ENCODE peak calls at places on chromosomes 2 and 18, in nine cellular contexts. One of them, this sample, is unnamed.

GRCh38 chr2:106140091-106140490 is 54.0 kb downstream of the UXS1 start:
- DNase-seq in NAMALWA: no peak
- DNase-seq in anterior cingulate cortex: no peak
- DNase-seq in T-helper 1 cell: no peak
- DNase-seq in ovary: no peak
- DNase-seq in cortex of kidney: no peak
- DNase-seq in SJCRH30: no peak
- DNase-seq in stimulated activated CD4-positive, alpha-beta T cell treated with anti-CD3 and anti-CD28 coated beads, Interleukin-12 subunit alpha, Interleukin-12 subunit beta, amount 100 ng/mL, for 4 hours: no peak
- DNase-seq in body of pancreas: no peak
- DNase-seq in this sample: no peak

GRCh38 chr2:235414422-235414821 is 79.4 kb upstream of the AGAP1 start:
- DNase-seq in anterior cingulate cortex: no peak
- DNase-seq in body of pancreas: peak
- DNase-seq in T-helper 1 cell: no peak
- DNase-seq in SJCRH30: no peak
- DNase-seq in NAMALWA: no peak
- DNase-seq in stimulated activated CD4-positive, alpha-beta T cell treated with anti-CD3 and anti-CD28 coated beads, Interleukin-12 subunit alpha, Interleukin-12 subunit beta, amount 100 ng/mL, for 4 hours: no peak
- DNase-seq in ovary: no peak
- DNase-seq in cortex of kidney: no peak
- DNase-seq in this sample: no peak

GRCh38 chr2:238420878-238421694 is 5.6 kb upstream of the ASB1 start:
- DNase-seq in cortex of kidney: no peak
- DNase-seq in T-helper 1 cell: no peak
- DNase-seq in anterior cingulate cortex: no peak
- DNase-seq in body of pancreas: no peak
- DNase-seq in SJCRH30: no peak
- DNase-seq in ovary: no peak
- DNase-seq in stimulated activated CD4-positive, alpha-beta T cell treated with anti-CD3 and anti-CD28 coated beads, Interleukin-12 subunit alpha, Interleukin-12 subunit beta, amount 100 ng/mL, for 4 hours: no peak
- DNase-seq in NAMALWA: no peak
- DNase-seq in this sample: no peak

GRCh38 chr18:55266981-55267380 is 307.7 kb upstream of the CCDC68 start:
- DNase-seq in NAMALWA: no peak
- DNase-seq in ovary: no peak
- DNase-seq in T-helper 1 cell: no peak
- DNase-seq in SJCRH30: no peak
- DNase-seq in cortex of kidney: no peak
- DNase-seq in body of pancreas: no peak
- DNase-seq in anterior cingulate cortex: no peak
- DNase-seq in stimulated activated CD4-positive, alpha-beta T cell treated with anti-CD3 and anti-CD28 coated beads, Interleukin-12 subunit alpha, Interleukin-12 subunit beta, amount 100 ng/mL, for 4 hours: no peak
- DNase-seq in this sample: no peak

GRCh38 chr2:238042849-238043584 is 17.8 kb upstream of the SCLY start:
- DNase-seq in cortex of kidney: no peak
- DNase-seq in body of pancreas: peak
- DNase-seq in stimulated activated CD4-positive, alpha-beta T cell treated with anti-CD3 and anti-CD28 coated beads, Interleukin-12 subunit alpha, Interleukin-12 subunit beta, amount 100 ng/mL, for 4 hours: no peak
- DNase-seq in ovary: no peak
- DNase-seq in T-helper 1 cell: no peak
- DNase-seq in anterior cingulate cortex: no peak
- DNase-seq in NAMALWA: no peak
- DNase-seq in SJCRH30: no peak
- DNase-seq in this sample: no peak

GRCh38 chr2:108351889-108352288 is 25.9 kb upstream of the SULT1C4 start:
- DNase-seq in stimulated activated CD4-positive, alpha-beta T cell treated with anti-CD3 and anti-CD28 coated beads, Interleukin-12 subunit alpha, Interleukin-12 subunit beta, amount 100 ng/mL, for 4 hours: no peak
- DNase-seq in anterior cingulate cortex: no peak
- DNase-seq in cortex of kidney: no peak
- DNase-seq in body of pancreas: no peak
- DNase-seq in SJCRH30: no peak
- DNase-seq in NAMALWA: no peak
- DNase-seq in ovary: no peak
- DNase-seq in T-helper 1 cell: no peak
- DNase-seq in this sample: no peak

GRCh38 chr2:230176996-230177395 is 42.8 kb downstream of the SP110 start:
- DNase-seq in SJCRH30: no peak
- DNase-seq in ovary: no peak
- DNase-seq in NAMALWA: no peak
- DNase-seq in anterior cingulate cortex: no peak
- DNase-seq in cortex of kidney: no peak
- DNase-seq in body of pancreas: no peak
- DNase-seq in T-helper 1 cell: no peak
- DNase-seq in stimulated activated CD4-positive, alpha-beta T cell treated with anti-CD3 and anti-CD28 coated beads, Interleukin-12 subunit alpha, Interleukin-12 subunit beta, amount 100 ng/mL, for 4 hours: no peak
- DNase-seq in this sample: no peak

GRCh38 chr18:77858331-77858730 is 608.7 kb downstream of the GALR1 start:
- DNase-seq in stimulated activated CD4-positive, alpha-beta T cell treated with anti-CD3 and anti-CD28 coated beads, Interleukin-12 subunit alpha, Interleukin-12 subunit beta, amount 100 ng/mL, for 4 hours: no peak
- DNase-seq in ovary: no peak
- DNase-seq in body of pancreas: no peak
- DNase-seq in cortex of kidney: no peak
- DNase-seq in T-helper 1 cell: no peak
- DNase-seq in anterior cingulate cortex: no peak
- DNase-seq in SJCRH30: peak
- DNase-seq in NAMALWA: no peak
- DNase-seq in this sample: no peak

GRCh38 chr2:110771549-110772382 is 39.4 kb downstream of the ACOXL start:
- DNase-seq in SJCRH30: no peak
- DNase-seq in cortex of kidney: no peak
- DNase-seq in body of pancreas: no peak
- DNase-seq in T-helper 1 cell: no peak
- DNase-seq in anterior cingulate cortex: no peak
- DNase-seq in ovary: no peak
- DNase-seq in stimulated activated CD4-positive, alpha-beta T cell treated with anti-CD3 and anti-CD28 coated beads, Interleukin-12 subunit alpha, Interleukin-12 subunit beta, amount 100 ng/mL, for 4 hours: no peak
- DNase-seq in NAMALWA: no peak
- DNase-seq in this sample: no peak

GRCh38 chr18:73147591-73147990 is 279.8 kb upstream of the NETO1 start:
- DNase-seq in SJCRH30: no peak
- DNase-seq in anterior cingulate cortex: no peak
- DNase-seq in ovary: no peak
- DNase-seq in T-helper 1 cell: no peak
- DNase-seq in cortex of kidney: no peak
- DNase-seq in body of pancreas: no peak
- DNase-seq in NAMALWA: no peak
- DNase-seq in stimulated activated CD4-positive, alpha-beta T cell treated with anti-CD3 and anti-CD28 coated beads, Interleukin-12 subunit alpha, Interleukin-12 subunit beta, amount 100 ng/mL, for 4 hours: no peak
- DNase-seq in this sample: no peak

GRCh38 chr2:1510184-1510583 is 96.9 kb downstream of the TPO start:
- DNase-seq in T-helper 1 cell: no peak
- DNase-seq in cortex of kidney: no peak
- DNase-seq in SJCRH30: no peak
- DNase-seq in body of pancreas: no peak
- DNase-seq in NAMALWA: no peak
- DNase-seq in anterior cingulate cortex: no peak
- DNase-seq in stimulated activated CD4-positive, alpha-beta T cell treated with anti-CD3 and anti-CD28 coated beads, Interleukin-12 subunit alpha, Interleukin-12 subunit beta, amount 100 ng/mL, for 4 hours: no peak
- DNase-seq in ovary: no peak
- DNase-seq in this sample: no peak

GRCh38 chr18:59846814-59847490 is 52.8 kb upstream of the PMAIP1 start:
- DNase-seq in ovary: no peak
- DNase-seq in stimulated activated CD4-positive, alpha-beta T cell treated with anti-CD3 and anti-CD28 coated beads, Interleukin-12 subunit alpha, Interleukin-12 subunit beta, amount 100 ng/mL, for 4 hours: peak
- DNase-seq in cortex of kidney: no peak
- DNase-seq in T-helper 1 cell: no peak
- DNase-seq in body of pancreas: no peak
- DNase-seq in anterior cingulate cortex: no peak
- DNase-seq in NAMALWA: peak
- DNase-seq in SJCRH30: no peak
- DNase-seq in this sample: peak

GRCh38 chr18:13222371-13223281 is 4.1 kb downstream of the LDLRAD4 start:
- DNase-seq in ovary: no peak
- DNase-seq in T-helper 1 cell: no peak
- DNase-seq in cortex of kidney: no peak
- DNase-seq in NAMALWA: no peak
- DNase-seq in body of pancreas: no peak
- DNase-seq in anterior cingulate cortex: peak
- DNase-seq in SJCRH30: no peak
- DNase-seq in stimulated activated CD4-positive, alpha-beta T cell treated with anti-CD3 and anti-CD28 coated beads, Interleukin-12 subunit alpha, Interleukin-12 subunit beta, amount 100 ng/mL, for 4 hours: no peak
- DNase-seq in this sample: no peak

GRCh38 chr2:173999272-173999671 is 34.1 kb upstream of the SP3 start:
- DNase-seq in stimulated activated CD4-positive, alpha-beta T cell treated with anti-CD3 and anti-CD28 coated beads, Interleukin-12 subunit alpha, Interleukin-12 subunit beta, amount 100 ng/mL, for 4 hours: no peak
- DNase-seq in body of pancreas: peak
- DNase-seq in SJCRH30: no peak
- DNase-seq in NAMALWA: no peak
- DNase-seq in T-helper 1 cell: no peak
- DNase-seq in ovary: no peak
- DNase-seq in cortex of kidney: no peak
- DNase-seq in anterior cingulate cortex: no peak
- DNase-seq in this sample: no peak

GRCh38 chr2:144163592-144163991 is 356.3 kb downstream of the ZEB2 start:
- DNase-seq in T-helper 1 cell: no peak
- DNase-seq in NAMALWA: no peak
- DNase-seq in SJCRH30: no peak
- DNase-seq in stimulated activated CD4-positive, alpha-beta T cell treated with anti-CD3 and anti-CD28 coated beads, Interleukin-12 subunit alpha, Interleukin-12 subunit beta, amount 100 ng/mL, for 4 hours: no peak
- DNase-seq in ovary: no peak
- DNase-seq in body of pancreas: no peak
- DNase-seq in anterior cingulate cortex: no peak
- DNase-seq in cortex of kidney: no peak
- DNase-seq in this sample: no peak

GRCh38 chr2:43399515-43400245 is 173.3 kb upstream of the ZFP36L2 start:
- DNase-seq in ovary: no peak
- DNase-seq in SJCRH30: no peak
- DNase-seq in T-helper 1 cell: no peak
- DNase-seq in cortex of kidney: no peak
- DNase-seq in NAMALWA: no peak
- DNase-seq in body of pancreas: no peak
- DNase-seq in anterior cingulate cortex: no peak
- DNase-seq in stimulated activated CD4-positive, alpha-beta T cell treated with anti-CD3 and anti-CD28 coated beads, Interleukin-12 subunit alpha, Interleukin-12 subunit beta, amount 100 ng/mL, for 4 hours: no peak
- DNase-seq in this sample: no peak

GRCh38 chr18:7116832-7117389 is 686 bp downstream of the LAMA1 start:
- DNase-seq in T-helper 1 cell: no peak
- DNase-seq in anterior cingulate cortex: no peak
- DNase-seq in NAMALWA: no peak
- DNase-seq in SJCRH30: peak
- DNase-seq in stimulated activated CD4-positive, alpha-beta T cell treated with anti-CD3 and anti-CD28 coated beads, Interleukin-12 subunit alpha, Interleukin-12 subunit beta, amount 100 ng/mL, for 4 hours: no peak
- DNase-seq in body of pancreas: no peak
- DNase-seq in cortex of kidney: no peak
- DNase-seq in ovary: peak
- DNase-seq in this sample: no peak

GRCh38 chr2:223853425-223853837 is 16.0 kb upstream of the AP1S3 start:
- DNase-seq in stimulated activated CD4-positive, alpha-beta T cell treated with anti-CD3 and anti-CD28 coated beads, Interleukin-12 subunit alpha, Interleukin-12 subunit beta, amount 100 ng/mL, for 4 hours: no peak
- DNase-seq in body of pancreas: no peak
- DNase-seq in T-helper 1 cell: no peak
- DNase-seq in anterior cingulate cortex: no peak
- DNase-seq in ovary: no peak
- DNase-seq in cortex of kidney: no peak
- DNase-seq in NAMALWA: no peak
- DNase-seq in SJCRH30: no peak
- DNase-seq in this sample: no peak

GRCh38 chr2:195636890-195637289 is 20.1 kb upstream of the SLC39A10 start:
- DNase-seq in anterior cingulate cortex: no peak
- DNase-seq in T-helper 1 cell: no peak
- DNase-seq in NAMALWA: no peak
- DNase-seq in body of pancreas: no peak
- DNase-seq in cortex of kidney: no peak
- DNase-seq in ovary: no peak
- DNase-seq in stimulated activated CD4-positive, alpha-beta T cell treated with anti-CD3 and anti-CD28 coated beads, Interleukin-12 subunit alpha, Interleukin-12 subunit beta, amount 100 ng/mL, for 4 hours: no peak
- DNase-seq in SJCRH30: no peak
- DNase-seq in this sample: no peak

GRCh38 chr2:172086349-172087190 is 1.3 kb downstream of the DLX1 start:
- DNase-seq in anterior cingulate cortex: no peak
- DNase-seq in ovary: no peak
- DNase-seq in stimulated activated CD4-positive, alpha-beta T cell treated with anti-CD3 and anti-CD28 coated beads, Interleukin-12 subunit alpha, Interleukin-12 subunit beta, amount 100 ng/mL, for 4 hours: no peak
- DNase-seq in SJCRH30: peak
- DNase-seq in NAMALWA: peak
- DNase-seq in body of pancreas: no peak
- DNase-seq in cortex of kidney: no peak
- DNase-seq in T-helper 1 cell: peak
- DNase-seq in this sample: peak

GRCh38 chr18:10122116-10122515 is 208.3 kb downstream of the VAPA start:
- DNase-seq in T-helper 1 cell: no peak
- DNase-seq in cortex of kidney: no peak
- DNase-seq in ovary: no peak
- DNase-seq in body of pancreas: no peak
- DNase-seq in SJCRH30: peak
- DNase-seq in NAMALWA: no peak
- DNase-seq in stimulated activated CD4-positive, alpha-beta T cell treated with anti-CD3 and anti-CD28 coated beads, Interleukin-12 subunit alpha, Interleukin-12 subunit beta, amount 100 ng/mL, for 4 hours: no peak
- DNase-seq in anterior cingulate cortex: no peak
- DNase-seq in this sample: no peak

GRCh38 chr18:60350975-60351374 is 21.6 kb downstream of the MC4R start:
- DNase-seq in NAMALWA: no peak
- DNase-seq in cortex of kidney: no peak
- DNase-seq in SJCRH30: no peak
- DNase-seq in body of pancreas: no peak
- DNase-seq in stimulated activated CD4-positive, alpha-beta T cell treated with anti-CD3 and anti-CD28 coated beads, Interleukin-12 subunit alpha, Interleukin-12 subunit beta, amount 100 ng/mL, for 4 hours: no peak
- DNase-seq in ovary: no peak
- DNase-seq in T-helper 1 cell: no peak
- DNase-seq in anterior cingulate cortex: no peak
- DNase-seq in this sample: no peak

GRCh38 chr2:182445566-182445965 is 18.7 kb upstream of the PDE1A start:
- DNase-seq in ovary: no peak
- DNase-seq in NAMALWA: no peak
- DNase-seq in cortex of kidney: no peak
- DNase-seq in body of pancreas: no peak
- DNase-seq in SJCRH30: no peak
- DNase-seq in stimulated activated CD4-positive, alpha-beta T cell treated with anti-CD3 and anti-CD28 coated beads, Interleukin-12 subunit alpha, Interleukin-12 subunit beta, amount 100 ng/mL, for 4 hours: no peak
- DNase-seq in T-helper 1 cell: no peak
- DNase-seq in anterior cingulate cortex: no peak
- DNase-seq in this sample: no peak

GRCh38 chr18:12052866-12053265 is 40.8 kb upstream of the ANKRD62 start:
- DNase-seq in ovary: no peak
- DNase-seq in SJCRH30: peak
- DNase-seq in stimulated activated CD4-positive, alpha-beta T cell treated with anti-CD3 and anti-CD28 coated beads, Interleukin-12 subunit alpha, Interleukin-12 subunit beta, amount 100 ng/mL, for 4 hours: no peak
- DNase-seq in NAMALWA: no peak
- DNase-seq in cortex of kidney: no peak
- DNase-seq in anterior cingulate cortex: no peak
- DNase-seq in body of pancreas: no peak
- DNase-seq in T-helper 1 cell: no peak
- DNase-seq in this sample: no peak

GRCh38 chr2:28993211-28993960 is 12.3 kb downstream of the TOGARAM2 start:
- DNase-seq in cortex of kidney: no peak
- DNase-seq in SJCRH30: peak
- DNase-seq in body of pancreas: no peak
- DNase-seq in T-helper 1 cell: no peak
- DNase-seq in anterior cingulate cortex: no peak
- DNase-seq in ovary: no peak
- DNase-seq in NAMALWA: no peak
- DNase-seq in stimulated activated CD4-positive, alpha-beta T cell treated with anti-CD3 and anti-CD28 coated beads, Interleukin-12 subunit alpha, Interleukin-12 subunit beta, amount 100 ng/mL, for 4 hours: no peak
- DNase-seq in this sample: no peak

GRCh38 chr2:143901185-143901842 is 618.6 kb downstream of the ZEB2 start:
- DNase-seq in T-helper 1 cell: no peak
- DNase-seq in NAMALWA: no peak
- DNase-seq in ovary: no peak
- DNase-seq in cortex of kidney: no peak
- DNase-seq in anterior cingulate cortex: no peak
- DNase-seq in SJCRH30: no peak
- DNase-seq in body of pancreas: no peak
- DNase-seq in stimulated activated CD4-positive, alpha-beta T cell treated with anti-CD3 and anti-CD28 coated beads, Interleukin-12 subunit alpha, Interleukin-12 subunit beta, amount 100 ng/mL, for 4 hours: no peak
- DNase-seq in this sample: no peak

GRCh38 chr2:128139624-128140023 is 48.6 kb downstream of the UGGT1 start:
- DNase-seq in SJCRH30: no peak
- DNase-seq in T-helper 1 cell: no peak
- DNase-seq in stimulated activated CD4-positive, alpha-beta T cell treated with anti-CD3 and anti-CD28 coated beads, Interleukin-12 subunit alpha, Interleukin-12 subunit beta, amount 100 ng/mL, for 4 hours: no peak
- DNase-seq in cortex of kidney: no peak
- DNase-seq in NAMALWA: no peak
- DNase-seq in anterior cingulate cortex: no peak
- DNase-seq in ovary: no peak
- DNase-seq in body of pancreas: no peak
- DNase-seq in this sample: no peak

GRCh38 chr2:154568413-154568812 is 130.1 kb upstream of the KCNJ3 start:
- DNase-seq in stimulated activated CD4-positive, alpha-beta T cell treated with anti-CD3 and anti-CD28 coated beads, Interleukin-12 subunit alpha, Interleukin-12 subunit beta, amount 100 ng/mL, for 4 hours: no peak
- DNase-seq in body of pancreas: no peak
- DNase-seq in T-helper 1 cell: no peak
- DNase-seq in anterior cingulate cortex: no peak
- DNase-seq in SJCRH30: no peak
- DNase-seq in ovary: no peak
- DNase-seq in NAMALWA: no peak
- DNase-seq in cortex of kidney: no peak
- DNase-seq in this sample: no peak

GRCh38 chr18:12079504-12080237 is 14.0 kb upstream of the ANKRD62 start:
- DNase-seq in ovary: no peak
- DNase-seq in T-helper 1 cell: no peak
- DNase-seq in anterior cingulate cortex: no peak
- DNase-seq in stimulated activated CD4-positive, alpha-beta T cell treated with anti-CD3 and anti-CD28 coated beads, Interleukin-12 subunit alpha, Interleukin-12 subunit beta, amount 100 ng/mL, for 4 hours: no peak
- DNase-seq in body of pancreas: no peak
- DNase-seq in SJCRH30: no peak
- DNase-seq in cortex of kidney: no peak
- DNase-seq in NAMALWA: no peak
- DNase-seq in this sample: no peak

GRCh38 chr2:174535083-174535482 is 48.3 kb upstream of the GPR155 start:
- DNase-seq in SJCRH30: no peak
- DNase-seq in anterior cingulate cortex: no peak
- DNase-seq in stimulated activated CD4-positive, alpha-beta T cell treated with anti-CD3 and anti-CD28 coated beads, Interleukin-12 subunit alpha, Interleukin-12 subunit beta, amount 100 ng/mL, for 4 hours: no peak
- DNase-seq in NAMALWA: no peak
- DNase-seq in cortex of kidney: no peak
- DNase-seq in body of pancreas: no peak
- DNase-seq in ovary: no peak
- DNase-seq in T-helper 1 cell: no peak
- DNase-seq in this sample: no peak

GRCh38 chr2:220224711-220225519 is 597.5 kb downstream of the SLC4A3 start:
- DNase-seq in anterior cingulate cortex: no peak
- DNase-seq in ovary: no peak
- DNase-seq in T-helper 1 cell: no peak
- DNase-seq in SJCRH30: no peak
- DNase-seq in cortex of kidney: no peak
- DNase-seq in stimulated activated CD4-positive, alpha-beta T cell treated with anti-CD3 and anti-CD28 coated beads, Interleukin-12 subunit alpha, Interleukin-12 subunit beta, amount 100 ng/mL, for 4 hours: no peak
- DNase-seq in NAMALWA: no peak
- DNase-seq in body of pancreas: no peak
- DNase-seq in this sample: no peak

This sample was measured in stimulated activated naive CD8-positive, alpha-beta T cell treated with anti-CD3 and anti-CD28 coated beads, Interleukin-15, amount 100 ng/mL, for 72 hours.